ENCODE peak calls at places on chromosomes 5 and 9, in six cellular contexts. M is GM13977, Q is lower lobe of right lung, X is fibroblast of mammary gland, B is HFF-Myc, E is spleen. I is an unnamed sample.

GRCh38 chr5:180628827-180629702 is 20.3 kb downstream of the FLT4 start:
- DNase-seq in E (no peak), M (no peak), B (no peak), X (no peak), Q (no peak), I (no peak)

GRCh38 chr5:98065261-98065909 is 708.1 kb upstream of the RGMB start:
- DNase-seq in X (peak; percentile 84), M (no peak), B (peak; percentile 7), E (no peak), Q (no peak), I (no peak)

GRCh38 chr9:107874591-107875374 is 385.2 kb upstream of the KLF4 start:
- DNase-seq in Q (no peak), M (peak; percentile 13), B (no peak), E (no peak), X (no peak), I (peak; percentile 28)

GRCh38 chr9:91802391-91802790 is 147.6 kb downstream of the ROR2 start:
- DNase-seq in E (no peak), M (no peak), Q (no peak), B (no peak), X (no peak), I (no peak)

GRCh38 chr9:121984726-121985402 is 108.2 kb downstream of the TTLL11 start:
- DNase-seq in X (peak; percentile 89), B (no peak), M (no peak), Q (no peak), E (no peak), I (no peak)

GRCh38 chr5:177462021-177462670 is 11.3 kb downstream of the DBN1 start:
- DNase-seq in B (no peak), E (peak; percentile 84), Q (peak; percentile 62), X (no peak), M (no peak), I (no peak)

GRCh38 chr9:96243798-96244197 is 58.2 kb downstream of the HSD17B3 start:
- DNase-seq in X (no peak), M (no peak), B (no peak), Q (no peak), E (no peak), I (no peak)

GRCh38 chr5:133873936-133874585 is 94.4 kb downstream of the C5orf15 start:
- DNase-seq in B (no peak), E (no peak), M (no peak), X (peak; percentile 88), Q (no peak), I (no peak)

GRCh38 chr5:61894046-61894445 is 412.0 kb upstream of the KIF2A start:
- DNase-seq in B (no peak), M (no peak), X (no peak), Q (no peak), E (no peak), I (no peak)

GRCh38 chr9:90141723-90142122 is 500.9 kb downstream of the DIRAS2 start:
- DNase-seq in B (no peak), X (peak; percentile 29), M (peak; percentile 22), Q (no peak), E (no peak), I (peak; percentile 23)

GRCh38 chr9:106892632-106893031 is 29.7 kb downstream of the ZNF462 start:
- DNase-seq in Q (peak; percentile 59), X (peak; percentile 98), E (no peak), B (peak; percentile 97), M (no peak), I (no peak)

GRCh38 chr5:101843055-101843454 is 453.0 kb downstream of the SLCO4C1 start:
- DNase-seq in X (no peak), E (no peak), M (no peak), Q (no peak), B (no peak), I (no peak)

GRCh38 chr9:37290881-37291485 is 131.5 kb upstream of the GRHPR start:
- DNase-seq in E (no peak), Q (no peak), M (peak; percentile 21), B (no peak), X (peak; percentile 89), I (peak; percentile 24)

GRCh38 chr5:109485030-109485429 is 75.3 kb upstream of the PJA2 start:
- DNase-seq in Q (peak; percentile 71), E (no peak), B (peak; percentile 11), X (peak; percentile 8), M (no peak), I (no peak)

GRCh38 chr9:114434878-114435311 is 47.1 kb upstream of the AKNA start:
- DNase-seq in X (peak; percentile 38), B (no peak), Q (no peak), E (no peak), M (peak; percentile 61), I (peak; percentile 62)

GRCh38 chr9:19269582-19269981 is 39.1 kb downstream of the DENND4C start:
- DNase-seq in X (no peak), Q (no peak), E (no peak), M (no peak), B (no peak), I (no peak)

GRCh38 chr5:79759436-79759835 is 69.8 kb downstream of the CMYA5 start:
- DNase-seq in Q (no peak), B (peak; percentile 19), E (no peak), M (no peak), X (peak; percentile 87), I (no peak)

GRCh38 chr5:138234651-138235050 is 21.5 kb upstream of the CDC23 start:
- DNase-seq in E (no peak), B (no peak), Q (no peak), M (no peak), X (no peak), I (no peak)

GRCh38 chr9:95139121-95139520 is 178.4 kb downstream of the FANCC start:
- DNase-seq in E (peak; percentile 49), M (no peak), X (no peak), B (no peak), Q (no peak), I (no peak)

GRCh38 chr9:504921-505821 is 290.5 kb downstream of the DOCK8 start:
- DNase-seq in B (no peak), X (no peak), M (peak; percentile 46), E (peak; percentile 84), Q (peak; percentile 55), I (peak; percentile 38)

GRCh38 chr5:14270212-14270702 is 127.1 kb downstream of the TRIO start:
- DNase-seq in X (peak; percentile 74), E (no peak), B (peak; percentile 49), M (peak; percentile 54), Q (no peak), I (peak; percentile 68)

GRCh38 chr5:10222326-10222725 is 27.4 kb downstream of the ATPSCKMT start:
- DNase-seq in E (no peak), M (no peak), B (no peak), Q (no peak), X (no peak), I (no peak)

GRCh38 chr5:143165049-143165448 is 238.4 kb downstream of the NR3C1 start:
- DNase-seq in E (no peak), Q (no peak), X (no peak), B (no peak), M (no peak), I (no peak)

GRCh38 chr5:143166080-143166479 is 237.4 kb downstream of the NR3C1 start:
- DNase-seq in X (no peak), E (no peak), M (no peak), B (no peak), Q (no peak), I (no peak)

GRCh38 chr5:143166661-143167420 is 236.6 kb downstream of the NR3C1 start:
- DNase-seq in Q (no peak), X (no peak), B (no peak), M (no peak), E (no peak), I (no peak)

GRCh38 chr5:143162810-143163209 is 240.7 kb downstream of the NR3C1 start:
- DNase-seq in M (no peak), Q (no peak), E (no peak), X (no peak), B (no peak), I (no peak)

GRCh38 chr5:143164557-143164956 is 238.9 kb downstream of the NR3C1 start:
- DNase-seq in B (no peak), M (no peak), E (no peak), X (no peak), Q (no peak), I (no peak)
- TF ChIP-seq CTCF in B (no peak), M (no peak), E (no peak), X (no peak), Q (no peak), I (no peak)

DNA sequence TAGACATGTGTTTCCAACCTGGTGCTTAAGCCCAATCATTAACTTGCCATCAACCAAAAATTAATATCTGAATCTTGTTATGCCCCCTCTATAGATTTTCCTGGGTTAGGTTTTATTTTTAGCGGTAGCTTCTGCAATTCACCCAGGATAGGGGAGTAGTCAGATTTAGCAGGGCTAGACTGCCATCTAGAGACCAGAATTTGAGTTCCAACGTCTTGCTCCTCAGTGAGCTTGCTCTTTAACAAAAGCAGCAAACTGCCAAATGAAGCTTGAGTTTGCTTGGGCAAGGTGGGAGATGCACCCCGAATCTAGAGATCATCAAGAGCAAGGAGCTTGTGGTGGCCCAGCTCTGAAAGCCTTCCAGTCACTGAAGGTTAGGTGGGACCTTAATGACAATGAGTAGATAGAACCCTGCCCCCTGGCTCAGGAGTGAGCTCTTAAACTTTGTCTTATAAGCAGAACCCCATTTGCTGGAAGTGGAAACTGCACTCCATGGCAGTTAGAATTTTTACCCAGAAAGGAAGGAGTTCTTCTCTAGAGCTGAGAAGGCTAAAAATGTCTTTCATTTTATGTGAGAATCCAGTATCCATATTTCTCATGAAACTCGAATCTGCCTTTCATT is 456.1 kb downstream of the RASEF start:
- DNase-seq in M (peak; percentile 17), E (no peak), B (peak; percentile 55), X (peak; percentile 74), Q (no peak), I (peak; percentile 8)
- TF ChIP-seq CTCF in M (peak; percentile 54), E (peak; percentile 29), B (peak; percentile 64), X (peak; percentile 63), Q (peak; percentile 69), I (peak; percentile 23)

DNA sequence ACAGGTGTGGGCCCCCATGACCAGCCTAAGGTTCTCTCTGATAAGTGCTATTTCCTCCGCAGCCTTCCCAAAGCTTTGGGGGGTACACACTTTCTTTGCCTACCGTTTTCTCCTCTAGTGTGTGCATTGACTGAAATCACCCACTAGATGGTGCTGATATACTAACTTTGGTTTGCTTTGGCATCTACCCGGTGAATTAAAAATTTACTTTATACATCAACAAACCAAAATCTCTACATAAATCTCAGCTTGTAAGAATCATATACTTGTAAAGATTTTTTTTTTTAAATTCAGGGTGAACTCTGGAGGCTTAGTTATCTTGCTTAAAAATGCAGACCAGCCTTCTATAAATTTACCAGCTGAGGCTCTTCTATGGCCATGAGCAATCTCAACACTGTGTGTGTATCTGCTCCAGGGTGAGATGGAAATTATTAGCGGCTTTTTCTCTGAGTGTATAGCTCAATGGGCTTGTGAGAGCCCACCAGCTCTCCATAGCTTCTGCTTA is 475.7 kb upstream of the TNC start:
- DNase-seq in E (no peak), X (peak; percentile 72), Q (no peak), B (no peak), M (peak; percentile 41), I (peak; percentile 36)
- TF ChIP-seq CTCF in E (no peak), X (peak; percentile 89), Q (peak; percentile 68), B (peak; percentile 64), M (peak; percentile 76), I (peak; percentile 62)

GRCh38 chr5:112186401-112186990 is 232.6 kb downstream of the EPB41L4A start:
- DNase-seq in X (peak; percentile 59), E (no peak), B (no peak), Q (no peak), M (peak; percentile 30), I (peak; percentile 21)
- TF ChIP-seq CTCF in X (peak; percentile 64), E (no peak), B (peak; percentile 59), Q (peak; percentile 54), M (peak; percentile 58), I (peak; percentile 65)

I was measured in GM10248.